ENCODE peak calls at places on chromosomes 1 and 21, in eight cellular contexts. C is SK-N-DZ; L is HFFc6; T is progenitor cell of endocrine pancreas; N is GM20000; U is NCI-H510A; B is activated CD4-positive, alpha-beta T cell treated with anti-CD3 and anti-CD28 coated beads for 36 hours; R is naive thymus-derived CD8-positive, alpha-beta T cell. K is an unnamed sample.

GRCh38 chr1:166297993-166298392 is 131.2 kb upstream of the FAM78B start:
- DNase-seq in C (no peak), L (no peak), T (no peak), N (no peak), U (no peak), B (no peak), R (no peak), K (no peak)

GRCh38 chr1:228154685-228155571 is 5.2 kb downstream of the GJC2 start:
- DNase-seq in C (no peak), L (no peak), T (no peak), N (no peak), U (peak), B (peak), R (peak), K (no peak)

GRCh38 chr21:45580576-45581321 is 38.5 kb upstream of the SLC19A1 start:
- DNase-seq in C (no peak), L (no peak), T (no peak), N (no peak), U (no peak), B (no peak), R (no peak), K (no peak)

GRCh38 chr1:204398197-204399125 is 13.2 kb downstream of the PPP1R15B start:
- DNase-seq in C (peak), L (peak), T (peak), N (peak), U (peak), B (peak), R (peak), K (peak)

GRCh38 chr1:160567858-160568682 is 11.2 kb downstream of the CD84 start:
- DNase-seq in C (no peak), L (no peak), T (no peak), N (peak), U (no peak), B (peak), R (peak), K (peak)

GRCh38 chr1:95953005-95953404 is 719.0 kb downstream of the RWDD3 start:
- DNase-seq in C (peak), L (no peak), T (no peak), N (no peak), U (no peak), B (no peak), R (no peak), K (no peak)

GRCh38 chr21:38241029-38241740 is 15.6 kb upstream of the KCNJ15 start:
- DNase-seq in C (no peak), L (no peak), T (no peak), N (no peak), U (no peak), B (no peak), R (no peak), K (no peak)

GRCh38 chr1:104073463-104073902 is 323.8 kb downstream of the AMY1C start:
- DNase-seq in C (no peak), L (no peak), T (no peak), N (no peak), U (no peak), B (no peak), R (no peak), K (no peak)

GRCh38 chr1:235557495-235557894 is 53.2 kb upstream of the B3GALNT2 start:
- DNase-seq in C (no peak), L (no peak), T (no peak), N (no peak), U (no peak), B (peak), R (no peak), K (no peak)